ENCODE peak calls at places on chromosomes 2 and 18, in five cellular contexts. G is H9, T is stomach, M is BJ, U is A549. E is an unnamed sample.

GRCh38 chr2:214379227-214379626 is 31.6 kb upstream of the VWC2L start:
- DNase-seq in G (no peak), T (no peak), M (no peak), U (no peak), E (no peak)

GRCh38 chr2:85987266-85988178 is 98.7 kb upstream of the ST3GAL5 start:
- DNase-seq in G (peak), T (no peak), M (no peak), U (no peak), E (no peak)

GRCh38 chr2:1052671-1053270 is 102.1 kb downstream of the SNTG2 start:
- DNase-seq in G (no peak), T (no peak), M (peak), U (no peak), E (no peak)

GRCh38 chr2:72828840-72829507 is 3.1 kb upstream of the EXOC6B start:
- DNase-seq in G (no peak), T (no peak), M (no peak), U (no peak), E (no peak)

GRCh38 chr18:48831113-48831759 is 119.5 kb downstream of the SMAD7 start:
- DNase-seq in G (peak), T (peak), M (no peak), U (no peak), E (no peak)

GRCh38 chr2:181163139-181163538 is 182.7 kb downstream of the UBE2E3 start:
- DNase-seq in G (no peak), T (no peak), M (no peak), U (no peak), E (no peak)

GRCh38 chr2:217790195-217790594 is 212.6 kb downstream of the TNS1 start:
- DNase-seq in G (no peak), T (no peak), M (no peak), U (no peak), E (no peak)

GRCh38 chr2:211730215-211730614 is 808.4 kb downstream of the ERBB4 start:
- DNase-seq in G (no peak), T (no peak), M (no peak), U (no peak), E (no peak)

GRCh38 chr2:45570671-45571334 is 40.3 kb downstream of the SRBD1 start:
- DNase-seq in G (peak), T (no peak), M (no peak), U (no peak), E (no peak)

GRCh38 chr18:68494802-68495560 is 219.9 kb downstream of the TMX3 start:
- DNase-seq in G (no peak), T (no peak), M (peak), U (no peak), E (no peak)

GRCh38 chr2:209383212-209383611 is 40.6 kb upstream of the MAP2 start:
- DNase-seq in G (no peak), T (no peak), M (no peak), U (peak), E (no peak)

GRCh38 chr18:43013489-43013888 is 102.0 kb downstream of the RIT2 start:
- DNase-seq in G (no peak), T (no peak), M (no peak), U (no peak), E (no peak)

GRCh38 chr18:23155537-23155936 is 20.3 kb downstream of the CABLES1 start:
- DNase-seq in G (no peak), T (no peak), M (no peak), U (no peak), E (no peak)

GRCh38 chr2:217654173-217654572 is 348.6 kb downstream of the TNS1 start:
- DNase-seq in G (no peak), T (no peak), M (no peak), U (no peak), E (no peak)

GRCh38 chr2:29755829-29756228 is 165.6 kb downstream of the ALK start:
- DNase-seq in G (no peak), T (no peak), M (no peak), U (no peak), E (no peak)

GRCh38 chr2:40403233-40403841 is 48.6 kb downstream of the SLC8A1 start:
- DNase-seq in G (no peak), T (no peak), M (peak), U (peak), E (no peak)

GRCh38 chr2:234292205-234292954 is 204.5 kb downstream of the ARL4C start:
- DNase-seq in G (no peak), T (no peak), M (no peak), U (no peak), E (no peak)

GRCh38 chr2:8086796-8087479 is 594.9 kb upstream of the ID2 start:
- DNase-seq in G (no peak), T (no peak), M (peak), U (peak), E (no peak)

GRCh38 chr2:156430978-156431358 is 5.2 kb upstream of the GPD2 start:
- DNase-seq in G (no peak), T (no peak), M (no peak), U (peak), E (no peak)

GRCh38 chr2:197191177-197191947 is 119.2 kb downstream of the ANKRD44 start:
- DNase-seq in G (no peak), T (no peak), M (no peak), U (peak), E (no peak)

GRCh38 chr2:17765423-17765822 is 11.5 kb downstream of the GEN1 start:
- DNase-seq in G (no peak), T (no peak), M (no peak), U (peak), E (no peak)

GRCh38 chr2:10501521-10501961 is 53.4 kb upstream of the ODC1 start:
- DNase-seq in G (no peak), T (peak), M (no peak), U (no peak), E (no peak)

GRCh38 chr2:103151046-103151445 is 389.2 kb downstream of the TMEM182 start:
- DNase-seq in G (no peak), T (no peak), M (no peak), U (no peak), E (no peak)

GRCh38 chr2:55490554-55490953 is 29.0 kb upstream of the CFAP36 start:
- DNase-seq in G (peak), T (peak), M (no peak), U (peak), E (no peak)

GRCh38 chr2:150997702-150998480 is 263.8 kb downstream of the RBM43 start:
- DNase-seq in G (no peak), T (no peak), M (peak), U (no peak), E (no peak)

GRCh38 chr2:223697921-223698645 is 95.9 kb upstream of the SCG2 start:
- DNase-seq in G (no peak), T (no peak), M (no peak), U (peak), E (no peak)

GRCh38 chr18:56068030-56068671 is 480.2 kb upstream of the TCF4 start:
- DNase-seq in G (no peak), T (no peak), M (no peak), U (no peak), E (no peak)

GRCh38 chr18:70621710-70622109 is 332.9 kb downstream of the SOCS6 start:
- DNase-seq in G (peak), T (no peak), M (no peak), U (no peak), E (no peak)

GRCh38 chr18:45651269-45651668 is 36.0 kb downstream of the SLC14A2 start:
- DNase-seq in G (no peak), T (no peak), M (no peak), U (no peak), E (no peak)

GRCh38 chr2:39027427-39027826 is 93.4 kb downstream of the SOS1 start:
- DNase-seq in G (no peak), T (no peak), M (no peak), U (no peak), E (no peak)

GRCh38 chr2:10423400-10423774 is 24.7 kb downstream of the ODC1 start:
- DNase-seq in G (no peak), T (no peak), M (no peak), U (no peak), E (no peak)

GRCh38 chr2:164561991-164562390 is 59.3 kb downstream of the GRB14 start:
- DNase-seq in G (no peak), T (no peak), M (no peak), U (no peak), E (no peak)

GRCh38 chr2:38077431-38077769 is 1.4 kb upstream of the CYP1B1 start:
- DNase-seq in G (no peak), T (no peak), M (no peak), U (no peak), E (no peak)

GRCh38 chr2:239953418-239954061 is 71.6 kb downstream of the NDUFA10 start:
- DNase-seq in G (no peak), T (no peak), M (no peak), U (no peak), E (no peak)

GRCh38 chr2:223941579-223942277 is 3.4 kb downstream of the WDFY1 start:
- DNase-seq in G (no peak), T (no peak), M (peak), U (peak), E (no peak)

GRCh38 chr2:60634443-60634842 is 81.0 kb upstream of the BCL11A start:
- DNase-seq in G (no peak), T (no peak), M (no peak), U (no peak), E (no peak)

GRCh38 chr2:161681043-161681442 is 56.8 kb downstream of the SLC4A10 start:
- DNase-seq in G (no peak), T (no peak), M (no peak), U (no peak), E (no peak)

GRCh38 chr2:141692829-141693228 is 438.0 kb downstream of the LRP1B start:
- DNase-seq in G (no peak), T (no peak), M (no peak), U (no peak), E (no peak)

GRCh38 chr18:75782826-75783225 is 355.3 kb upstream of the SMIM21 start:
- DNase-seq in G (no peak), T (no peak), M (no peak), U (no peak), E (no peak)

GRCh38 chr18:75777630-75778029 is 350.1 kb upstream of the SMIM21 start:
- DNase-seq in G (no peak), T (no peak), M (no peak), U (no peak), E (no peak)

GRCh38 chr18:75783816-75784215 is 356.3 kb upstream of the SMIM21 start:
- DNase-seq in G (no peak), T (no peak), M (no peak), U (no peak), E (no peak)

GRCh38 chr18:75779450-75779849 is 351.9 kb upstream of the SMIM21 start:
- DNase-seq in G (no peak), T (no peak), M (no peak), U (no peak), E (no peak)

DNA sequence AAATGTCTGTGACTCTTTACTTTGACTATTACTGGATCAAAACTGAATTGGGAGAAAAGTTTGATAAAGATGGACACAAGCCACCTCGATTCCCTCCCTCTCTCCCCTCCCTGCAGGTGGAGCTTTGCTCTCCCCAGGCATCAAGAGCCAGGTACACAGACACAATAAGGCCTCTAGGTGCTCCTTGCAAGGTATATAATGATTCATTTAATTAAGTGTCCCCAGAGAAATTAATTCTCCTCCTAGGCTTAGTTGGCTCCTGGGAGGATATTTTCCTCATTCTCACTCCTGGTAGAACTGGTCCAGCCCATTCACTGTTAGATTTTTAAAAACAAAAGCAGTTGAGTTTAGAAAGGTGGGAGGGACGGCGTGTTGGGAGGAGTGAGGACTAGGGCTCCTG is 352.4 kb upstream of the SMIM21 start:
- DNase-seq in G (no peak), T (no peak), M (no peak), U (no peak), E (no peak)
- TF ChIP-seq CTCF in G (no peak), T (no peak), M (no peak), U (no peak), E (no peak)

GRCh38 chr2:159711562-159712193 is 628 bp upstream of the MARCHF7 start:
- DNase-seq in G (no peak), T (no peak), M (peak), U (no peak), E (no peak)

GRCh38 chr2:159708066-159708760 is 4.1 kb upstream of the MARCHF7 start:
- DNase-seq in G (no peak), T (no peak), M (no peak), U (no peak), E (no peak)

GRCh38 chr2:159712194-159712928 is at the start of gene MARCHF7:
- DNase-seq in G (peak), T (peak), M (peak), U (peak), E (peak)

GRCh38 chr2:159712929-159713575 is 746 bp downstream of the MARCHF7 start:
- DNase-seq in G (no peak), T (no peak), M (no peak), U (peak), E (no peak)

DNA sequence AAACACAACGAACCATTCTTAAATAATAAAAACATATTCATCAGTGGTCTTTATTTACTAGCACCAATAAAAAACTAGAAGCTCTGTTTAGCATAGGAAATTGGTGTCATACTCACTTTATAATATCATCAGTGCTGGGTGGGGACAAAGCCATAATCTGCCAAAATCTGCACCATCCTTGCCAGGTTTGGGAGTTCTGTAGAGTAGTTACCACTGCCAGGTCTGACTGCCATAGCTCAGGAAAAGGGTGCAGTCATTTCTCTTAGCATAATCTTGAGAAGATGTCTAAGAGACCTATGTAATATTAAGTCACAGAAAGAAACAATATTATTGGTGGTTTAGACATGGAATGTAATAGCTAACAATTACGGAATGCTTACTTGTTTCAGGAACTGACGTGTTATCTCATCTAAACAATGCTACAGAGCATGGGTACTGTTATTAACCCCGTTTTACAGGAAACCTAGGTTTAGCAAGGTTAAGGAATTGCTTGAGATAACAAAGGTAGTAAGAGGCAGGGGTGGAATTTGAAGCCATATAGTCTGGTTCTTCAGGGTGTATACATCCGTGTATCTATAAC is 1.6 kb upstream of the MARCHF7 start:
- DNase-seq in G (no peak), T (no peak), M (no peak), U (no peak), E (no peak)
- TF ChIP-seq CTCF in G (no peak), T (no peak), M (no peak), U (no peak), E (no peak)

DNA sequence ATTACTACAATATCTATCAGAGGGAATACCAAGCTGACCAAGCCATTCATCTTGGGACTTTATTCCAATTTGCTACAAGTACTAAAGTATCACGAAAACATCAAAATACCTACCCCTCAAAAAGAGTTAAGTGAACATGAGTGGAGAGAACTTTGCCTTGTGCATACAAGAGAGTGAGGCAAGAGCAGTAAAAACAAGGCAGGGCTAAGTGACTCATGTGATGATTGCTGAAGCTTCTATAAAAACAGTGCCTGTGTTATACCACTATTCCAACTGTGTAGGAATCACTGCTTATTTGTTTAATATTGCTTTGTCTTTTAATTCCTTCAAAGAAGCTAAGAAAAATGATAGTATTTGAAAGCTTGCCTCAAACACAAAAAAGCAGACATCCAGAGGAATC is 61.2 kb downstream of the FARSB start:
- DNase-seq in G (no peak), T (no peak), M (peak), U (peak), E (no peak)
- TF ChIP-seq CTCF in G (no peak), T (no peak), M (no peak), U (no peak), E (no peak)

GRCh38 chr18:7593194-7593819 is 26.2 kb downstream of the PTPRM start:
- DNase-seq in G (no peak), T (no peak), M (no peak), U (no peak), E (no peak)

GRCh38 chr18:7596133-7596532 is 29.0 kb downstream of the PTPRM start:
- DNase-seq in G (no peak), T (no peak), M (no peak), U (no peak), E (no peak)

GRCh38 chr18:7590800-7591560 is 23.9 kb downstream of the PTPRM start:
- DNase-seq in G (no peak), T (no peak), M (no peak), U (no peak), E (no peak)

GRCh38 chr18:7598167-7599062 is 31.3 kb downstream of the PTPRM start:
- DNase-seq in G (no peak), T (no peak), M (no peak), U (no peak), E (no peak)

DNA sequence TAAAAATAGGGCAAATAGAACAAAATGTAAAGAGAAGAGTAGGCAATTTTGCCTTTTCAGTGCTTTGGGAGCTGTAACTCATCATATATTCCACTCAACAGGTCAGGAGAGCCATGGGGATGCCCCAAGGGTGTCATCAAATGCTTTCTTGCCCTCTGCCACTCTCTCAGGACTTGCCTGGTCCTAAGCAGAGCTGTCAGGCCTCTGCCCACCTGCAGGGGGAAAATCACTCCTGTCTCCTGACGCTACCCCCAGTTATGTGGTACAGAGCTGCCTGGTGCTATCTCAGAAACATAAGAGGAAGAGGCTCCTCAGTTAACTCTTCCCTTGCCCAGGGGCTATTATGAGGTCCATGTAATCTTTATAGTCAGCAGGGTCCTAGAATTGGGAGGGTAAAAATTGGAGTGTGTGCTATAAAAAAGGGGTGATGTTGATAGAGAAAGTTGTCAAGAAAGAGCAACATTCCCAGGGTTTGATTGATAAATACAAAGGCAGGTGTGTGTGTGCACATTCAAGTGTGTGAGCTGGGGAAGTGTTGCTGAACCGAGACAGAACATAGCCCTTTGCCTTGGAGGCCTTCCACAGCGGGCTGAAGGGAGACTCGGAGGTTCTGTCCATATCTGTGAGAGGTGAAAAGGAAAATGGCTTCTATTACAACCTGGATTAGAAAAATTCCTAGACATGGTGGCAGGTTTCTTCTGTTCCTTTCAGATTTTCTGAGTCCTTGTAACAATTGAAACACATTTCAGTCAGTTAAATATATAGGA is 25.4 kb downstream of the PTPRM start:
- DNase-seq in G (peak), T (no peak), M (no peak), U (no peak), E (peak)
- TF ChIP-seq CTCF in G (peak), T (no peak), M (no peak), U (no peak), E (peak)

GRCh38 chr2:241179894-241180293 is 8.6 kb upstream of the ANO7 start:
- DNase-seq in G (no peak), T (no peak), M (no peak), U (no peak), E (no peak)

GRCh38 chr2:241182531-241183133 is 5.8 kb upstream of the ANO7 start:
- DNase-seq in G (no peak), T (no peak), M (no peak), U (no peak), E (no peak)

GRCh38 chr2:241177935-241178334 is 10.5 kb upstream of the ANO7 start:
- DNase-seq in G (no peak), T (no peak), M (no peak), U (no peak), E (no peak)

GRCh38 chr2:241182126-241182525 is 6.4 kb upstream of the ANO7 start:
- DNase-seq in G (no peak), T (no peak), M (no peak), U (no peak), E (no peak)

DNA sequence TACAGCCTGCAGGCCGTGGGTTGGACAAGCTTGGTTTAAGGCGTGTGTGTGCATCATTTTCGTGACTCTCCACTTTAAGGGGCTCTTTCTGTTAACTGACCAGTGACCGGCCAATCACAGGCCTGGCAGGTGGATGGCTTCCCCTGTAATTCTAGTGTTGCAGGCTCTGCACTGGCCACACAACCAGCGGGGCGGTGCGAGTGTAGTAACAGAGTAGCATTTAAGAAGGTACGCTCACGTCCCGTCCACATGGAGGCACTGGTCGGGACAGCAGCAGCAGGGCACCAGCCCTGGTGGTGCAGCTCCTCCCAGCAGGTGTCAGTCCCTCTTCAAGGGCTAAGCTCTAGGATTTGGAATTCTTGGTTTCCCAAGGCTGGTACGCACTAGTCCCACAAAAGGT is 8.0 kb upstream of the ANO7 start:
- DNase-seq in G (peak), T (no peak), M (no peak), U (peak), E (no peak)
- TF ChIP-seq CTCF in G (peak), T (no peak), M (no peak), U (no peak), E (no peak)